ENCODE peak calls at places on chromosomes 11 and 22, in eight cellular contexts. W, V, C, Z, G, O, P and T are unnamed samples.

GRCh38 chr11:12158926-12159325 is 48.5 kb downstream of the MICAL2 start:
- DNase-seq in W (peak; percentile 82), V (peak; percentile 49), C (no peak), Z (peak; percentile 25), G (no peak), O (peak; percentile 62), P (no peak), T (no peak)

GRCh38 chr22:42604403-42604802 is 10.3 kb downstream of the POLDIP3 start:
- DNase-seq in W (no peak), V (no peak), C (peak; percentile 44), Z (no peak), G (no peak), O (no peak), P (no peak), T (no peak)

GRCh38 chr22:22486132-22486899 is 22.2 kb downstream of the ZNF280B start:
- DNase-seq in W (no peak), V (no peak), C (no peak), Z (no peak), G (no peak), O (no peak), P (no peak), T (no peak)

GRCh38 chr11:128575956-128576340 is 11.4 kb downstream of the ETS1 start:
- DNase-seq in W (no peak), V (no peak), C (peak; percentile 48), Z (no peak), G (no peak), O (no peak), P (no peak), T (no peak)

GRCh38 chr11:111871693-111872161 is 346 bp upstream of the ALG9 start:
- DNase-seq in W (no peak), V (no peak), C (no peak), Z (no peak), G (no peak), O (no peak), P (no peak), T (peak; percentile 14)

GRCh38 chr22:19201130-19201857 is 22.8 kb upstream of the SLC25A1 start:
- DNase-seq in W (no peak), V (no peak), C (no peak), Z (no peak), G (no peak), O (no peak), P (no peak), T (peak; percentile 45)

GRCh38 chr11:62985351-62985750 is 584 bp upstream of the SLC22A6 start:
- DNase-seq in W (no peak), V (no peak), C (no peak), Z (no peak), G (no peak), O (no peak), P (no peak), T (peak; percentile 4)

GRCh38 chr22:35437038-35437437 is 37.1 kb downstream of the MCM5 start:
- DNase-seq in W (peak; percentile 61), V (no peak), C (no peak), Z (no peak), G (no peak), O (peak; percentile 84), P (no peak), T (peak; percentile 86)

GRCh38 chr11:22194907-22195306 is 2.0 kb downstream of the ANO5 start:
- DNase-seq in W (no peak), V (no peak), C (no peak), Z (no peak), G (no peak), O (no peak), P (no peak), T (no peak)

GRCh38 chr22:39938509-39938908 is 21.7 kb upstream of the TMA7B start:
- DNase-seq in W (no peak), V (no peak), C (no peak), Z (no peak), G (no peak), O (no peak), P (no peak), T (no peak)

GRCh38 chr11:126434950-126435335 is 79.5 kb downstream of the ST3GAL4 start:
- DNase-seq in W (no peak), V (no peak), C (no peak), Z (no peak), G (no peak), O (peak; percentile 66), P (no peak), T (peak; percentile 80)

GRCh38 chr11:57214494-57214893 is 22.6 kb downstream of the APLNR start:
- DNase-seq in W (no peak), V (peak; percentile 26), C (peak; percentile 85), Z (no peak), G (no peak), O (peak; percentile 36), P (no peak), T (no peak)

GRCh38 chr11:116927163-116927772 is 89.8 kb upstream of the APOA1 start:
- DNase-seq in W (no peak), V (no peak), C (no peak), Z (no peak), G (no peak), O (no peak), P (no peak), T (no peak)

GRCh38 chr11:69298778-69299461 is 5.0 kb downstream of the MYEOV start:
- DNase-seq in W (no peak), V (no peak), C (no peak), Z (no peak), G (no peak), O (no peak), P (no peak), T (peak; percentile 59)

GRCh38 chr11:123045101-123045500 is 16.8 kb downstream of the HSPA8 start:
- DNase-seq in W (no peak), V (no peak), C (no peak), Z (no peak), G (no peak), O (no peak), P (no peak), T (no peak)

GRCh38 chr22:30445438-30445936 is 19.9 kb downstream of the MTFP1 start:
- DNase-seq in W (no peak), V (no peak), C (no peak), Z (no peak), G (no peak), O (no peak), P (no peak), T (no peak)

GRCh38 chr11:111944651-111945051 is 7.5 kb downstream of the DIXDC1 start:
- DNase-seq in W (no peak), V (no peak), C (peak; percentile 97), Z (no peak), G (no peak), O (no peak), P (no peak), T (no peak)

GRCh38 chr11:69711824-69712801 is 8.3 kb upstream of the FGF19 start:
- DNase-seq in W (no peak), V (no peak), C (no peak), Z (no peak), G (no peak), O (no peak), P (no peak), T (peak; percentile 69)

GRCh38 chr22:49208003-49208402 is 619.7 kb downstream of the BRD1 start:
- DNase-seq in W (peak; percentile 3), V (no peak), C (no peak), Z (peak; percentile 77), G (no peak), O (no peak), P (no peak), T (no peak)
- H3K36me3 ChIP-seq in W (no peaks in the 10 kb centered on the region), V (no peaks in the 10 kb centered on the region), C (no peaks in the 10 kb centered on the region), Z (no peaks in the 10 kb centered on the region), G (no peaks in the 10 kb centered on the region), O (no peaks in the 10 kb centered on the region), P (no peaks in the 10 kb centered on the region), T (no peaks in the 10 kb centered on the region)

GRCh38 chr11:35943294-35943693 is 568 bp upstream of the LDLRAD3 start:
- DNase-seq in W (no peak), V (no peak), C (no peak), Z (no peak), G (no peak), O (no peak), P (no peak), T (no peak)

GRCh38 chr11:35945137-35945518 is 1.3 kb downstream of the LDLRAD3 start:
- DNase-seq in W (no peak), V (no peak), C (no peak), Z (no peak), G (no peak), O (no peak), P (no peak), T (no peak)

GRCh38 chr11:35944503-35945136 is 758 bp downstream of the LDLRAD3 start:
- DNase-seq in W (no peak), V (no peak), C (peak; percentile 6), Z (no peak), G (peak; percentile 67), O (no peak), P (no peak), T (peak; percentile 63)

GRCh38 chr11:35946766-35947165 is 2.9 kb downstream of the LDLRAD3 start:
- DNase-seq in W (no peak), V (no peak), C (no peak), Z (no peak), G (no peak), O (peak; percentile 80), P (no peak), T (no peak)

DNA sequence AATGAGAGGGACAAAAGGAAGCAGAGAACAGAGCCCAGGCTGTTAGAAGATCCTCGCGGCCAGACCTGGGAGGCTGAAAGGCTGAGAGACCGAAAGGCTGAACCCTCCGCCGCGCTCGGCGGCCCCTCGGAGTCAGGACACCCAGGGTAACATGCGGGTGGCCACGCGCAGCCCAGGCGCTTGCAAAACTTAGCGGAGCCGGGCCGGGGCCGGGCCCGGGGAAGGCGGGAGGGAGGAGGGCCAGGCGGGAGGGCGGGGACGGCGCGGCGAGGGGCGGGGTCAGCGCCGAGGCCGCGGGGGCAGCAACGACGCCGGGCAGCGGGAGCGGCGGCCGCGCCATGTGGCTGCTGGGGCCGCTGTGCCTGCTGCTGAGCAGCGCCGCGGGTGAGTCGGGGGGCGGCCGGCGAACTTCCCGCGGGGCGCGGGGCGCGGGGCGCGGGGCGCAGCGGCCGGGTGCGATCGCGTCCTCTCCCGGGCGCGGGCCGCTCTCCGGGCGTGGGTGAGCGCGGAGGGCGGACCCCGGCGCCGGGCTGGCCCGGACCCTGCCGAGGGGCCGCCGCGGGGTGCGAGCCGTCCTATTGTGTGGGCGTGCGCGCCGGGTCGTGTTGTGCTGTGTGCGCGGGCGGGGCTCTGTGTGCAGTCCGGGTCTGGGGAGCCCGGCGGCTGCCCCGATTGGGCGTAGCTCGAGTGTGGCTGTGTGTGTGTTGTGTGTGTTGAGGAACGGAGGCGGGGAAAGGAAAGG is at the start of gene LDLRAD3:
- DNase-seq in W (peak; percentile 80), V (peak; percentile 92), C (peak; percentile 77), Z (no peak), G (peak; percentile 75), O (peak; percentile 88), P (no peak), T (peak; percentile 96)
- H3K4me3 ChIP-seq in W (peak within 1 kb of the TSS; percentile 60), V (peak within 1 kb of the TSS; percentile 59), C (peak within 1 kb of the TSS; percentile 80), Z (peak within 1 kb of the TSS; percentile 55), G (peak within 1 kb of the TSS; percentile 72), O (peak within 1 kb of the TSS; percentile 40), P (peak within 1 kb of the TSS; percentile 31), T (peak within 1 kb of the TSS; percentile 71)

DNA sequence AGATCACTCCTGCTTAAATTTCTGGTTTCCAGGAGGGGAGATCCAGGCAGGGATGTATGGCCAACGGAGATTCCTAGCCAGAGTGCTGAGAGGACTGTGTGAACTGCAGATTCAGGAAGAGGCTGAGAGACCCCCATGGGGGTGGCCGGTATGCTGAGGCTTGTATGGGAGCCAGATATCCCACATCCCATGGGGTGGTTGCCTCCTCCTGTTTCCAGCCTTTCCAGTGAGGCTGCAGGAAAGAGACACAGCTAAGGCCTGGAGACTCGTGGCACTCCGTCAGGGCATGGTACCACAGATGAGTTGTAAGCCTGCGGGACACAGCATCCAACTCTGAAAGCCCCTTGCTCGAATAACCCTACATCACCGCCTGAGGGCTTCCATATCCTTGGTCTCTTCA is 1.4 kb upstream of the MYOD1 start:
- DNase-seq in W (no peak), V (no peak), C (no peak), Z (no peak), G (no peak), O (no peak), P (no peak), T (no peak)
- H3K27me3 ChIP-seq in W (no peaks in the 10 kb centered on the region), V (peaks cover 99% of the 10 kb centered on the region), C (peaks cover 70% of the 10 kb centered on the region), Z (no peaks in the 10 kb centered on the region), G (no peaks in the 10 kb centered on the region), O (peaks cover 59% of the 10 kb centered on the region), P (peaks cover 29% of the 10 kb centered on the region), T (peaks cover 91% of the 10 kb centered on the region)

GRCh38 chr22:38505595-38506117 is 455 bp downstream of the DDX17 start:
- DNase-seq in W (peak; percentile 55), V (peak; percentile 85), C (peak; percentile 39), Z (no peak), G (peak; percentile 82), O (peak; percentile 61), P (no peak), T (peak; percentile 90)
- H3K36me3 ChIP-seq in W (no peaks in the 10 kb centered on the region), V (no peaks in the 10 kb centered on the region), C (peaks cover 7% of the 10 kb centered on the region), Z (peaks cover 6% of the 10 kb centered on the region), G (no peaks in the 10 kb centered on the region), O (peaks cover 1% of the 10 kb centered on the region), P (peaks cover 4% of the 10 kb centered on the region), T (peaks cover 15% of the 10 kb centered on the region)